ENCODE peak calls at places on chromosome 17, in ten cellular contexts. W is cardiac muscle cell; O is right atrium auricular region; M is fibroblast of mammary gland; L is effector memory CD4-positive, alpha-beta T cell; R is mesendoderm; V is epithelial cell of proximal tubule; Y is left ventricle myocardium inferior; A is breast epithelium; T is H1. U is an unnamed sample.
A peak's percentile ranks its signal among the peaks of the same experiment; 100 is the strongest.

GRCh38 chr17:46764335-46764708 is 54.2 kb downstream of the WNT3 start:
- DNase-seq in W (no peak), O (no peak), M (no peak), L (no peak), R (no peak), V (no peak), Y (no peak), A (no peak), T (no peak), U (no peak)

GRCh38 chr17:78257810-78258322 is 26.4 kb downstream of the TMEM235 start:
- DNase-seq in W (peak; percentile 81), O (no peak), M (no peak), L (no peak), R (no peak), V (no peak), Y (peak; percentile 46), A (no peak), T (no peak), U (no peak)

GRCh38 chr17:48313096-48313495 is 116.9 kb downstream of the SKAP1 start:
- DNase-seq in W (no peak), O (no peak), M (no peak), L (no peak), R (no peak), V (no peak), Y (no peak), A (no peak), T (no peak), U (no peak)

GRCh38 chr17:48729335-48730239 is 1.0 kb upstream of the HOXB13 start:
- DNase-seq in W (no peak), O (no peak), M (no peak), L (no peak), R (no peak), V (no peak), Y (no peak), A (no peak), T (no peak), U (no peak)

GRCh38 chr17:17269926-17270773 is 10.9 kb downstream of the COPS3 start:
- DNase-seq in W (no peak), O (no peak), M (peak; percentile 13), L (no peak), R (peak; percentile 46), V (no peak), Y (no peak), A (no peak), T (peak; percentile 57), U (peak; percentile 11)

GRCh38 chr17:4573115-4573514 is 11.2 kb upstream of the SMTNL2 start:
- DNase-seq in W (no peak), O (no peak), M (no peak), L (no peak), R (no peak), V (no peak), Y (no peak), A (no peak), T (no peak), U (no peak)

GRCh38 chr17:80476877-80477646 is 655 bp upstream of the NPTX1 start:
- DNase-seq in W (no peak), O (no peak), M (no peak), L (no peak), R (no peak), V (no peak), Y (no peak), A (no peak), T (no peak), U (no peak)

GRCh38 chr17:77795685-77796084 is 162.8 kb upstream of the TNRC6C start:
- DNase-seq in W (no peak), O (no peak), M (no peak), L (no peak), R (no peak), V (no peak), Y (no peak), A (no peak), T (no peak), U (no peak)

GRCh38 chr17:17676752-17677151 is 4.5 kb upstream of the RAI1 start:
- DNase-seq in W (no peak), O (no peak), M (no peak), L (no peak), R (no peak), V (no peak), Y (no peak), A (no peak), T (no peak), U (no peak)

GRCh38 chr17:45248132-45248936 is 13.6 kb downstream of the SPATA32 start:
- DNase-seq in W (no peak), O (no peak), M (no peak), L (peak; percentile 72), R (peak; percentile 81), V (no peak), Y (no peak), A (peak; percentile 66), T (no peak), U (peak; percentile 82)

GRCh38 chr17:44979426-44980273 is 11.5 kb upstream of the C1QL1 start:
- DNase-seq in W (no peak), O (no peak), M (no peak), L (no peak), R (no peak), V (no peak), Y (peak; percentile 32), A (no peak), T (no peak), U (no peak)

GRCh38 chr17:35947156-35947585 is 3.7 kb upstream of the LYZL6 start:
- DNase-seq in W (peak; percentile 58), O (no peak), M (peak; percentile 32), L (peak; percentile 2), R (peak; percentile 72), V (no peak), Y (no peak), A (no peak), T (peak; percentile 72), U (peak; percentile 59)

GRCh38 chr17:3796110-3796821 is 4.7 kb downstream of the ITGAE start:
- DNase-seq in W (no peak), O (no peak), M (no peak), L (peak; percentile 86), R (no peak), V (no peak), Y (no peak), A (peak; percentile 36), T (no peak), U (no peak)

GRCh38 chr17:9557356-9557755 is 18.3 kb downstream of the STX8 start:
- DNase-seq in W (no peak), O (no peak), M (no peak), L (no peak), R (no peak), V (no peak), Y (no peak), A (no peak), T (no peak), U (no peak)

GRCh38 chr17:43399839-43400328 is 1.1 kb downstream of the ARL4D start:
- DNase-seq in W (no peak), O (no peak), M (no peak), L (no peak), R (no peak), V (no peak), Y (no peak), A (no peak), T (no peak), U (peak; percentile 37)

GRCh38 chr17:1643293-1643998 is 2.1 kb downstream of the SCARF1 start:
- DNase-seq in W (peak; percentile 23), O (no peak), M (no peak), L (peak; percentile 73), R (peak; percentile 81), V (no peak), Y (no peak), A (peak; percentile 63), T (peak; percentile 88), U (peak; percentile 85)

GRCh38 chr17:58338454-58338841 is 9.9 kb upstream of the TSPOAP1 start:
- DNase-seq in W (peak; percentile 21), O (no peak), M (no peak), L (no peak), R (no peak), V (no peak), Y (no peak), A (no peak), T (no peak), U (no peak)
- H3K4me3 ChIP-seq in W (no peak overlapping the region), O (no peak overlapping the region), M (no peak overlapping the region), L (peak overlapping the region; percentile 98), R (no peak overlapping the region), V (no peak overlapping the region), Y (no peak overlapping the region), A (no peak overlapping the region), T (no peak overlapping the region), U (no peak overlapping the region)

DNA sequence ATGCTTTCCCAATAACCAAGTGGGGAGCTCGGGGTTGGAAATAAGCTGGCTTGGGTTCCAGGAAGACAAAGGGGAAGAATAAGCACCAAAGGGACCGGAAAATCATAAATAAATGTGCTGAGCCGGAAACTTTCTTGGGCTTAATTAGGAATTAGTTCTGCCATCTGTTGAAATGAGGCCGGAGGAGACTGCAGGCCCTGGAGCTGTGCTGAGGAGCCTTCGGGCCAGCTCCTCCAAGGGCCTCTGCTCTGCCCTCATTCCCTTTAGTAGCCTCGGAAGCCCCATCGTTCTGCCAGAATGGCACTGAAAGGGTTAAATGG is 36.5 kb downstream of the GRIN2C start:
- DNase-seq in W (no peak), O (no peak), M (no peak), L (no peak), R (no peak), V (no peak), Y (no peak), A (no peak), T (no peak), U (no peak)
- H3K4me3 ChIP-seq in W (no peak overlapping the region), O (no peak overlapping the region), M (no peak overlapping the region), L (no peak overlapping the region), R (no peak overlapping the region), V (no peak overlapping the region), Y (no peak overlapping the region), A (no peak overlapping the region), T (no peak overlapping the region), U (no peak overlapping the region)

GRCh38 chr17:29158096-29158495 is 22.1 kb downstream of the MYO18A start:
- DNase-seq in W (peak; percentile 33), O (no peak), M (no peak), L (no peak), R (no peak), V (no peak), Y (no peak), A (no peak), T (no peak), U (no peak)
- H3K4me3 ChIP-seq in W (no peak overlapping the region), O (no peak overlapping the region), M (no peak overlapping the region), L (no peak overlapping the region), R (no peak overlapping the region), V (no peak overlapping the region), Y (no peak overlapping the region), A (no peak overlapping the region), T (no peak overlapping the region), U (no peak overlapping the region)

GRCh38 chr17:82234211-82235055 is 5.6 kb downstream of the SLC16A3 start:
- DNase-seq in W (no peak), O (no peak), M (no peak), L (no peak), R (no peak), V (no peak), Y (no peak), A (no peak), T (no peak), U (no peak)
- H3K4me3 ChIP-seq in W (no peak overlapping the region), O (no peak overlapping the region), M (no peak overlapping the region), L (no peak overlapping the region), R (no peak overlapping the region), V (peak overlapping the region; percentile 14), Y (no peak overlapping the region), A (no peak overlapping the region), T (no peak overlapping the region), U (no peak overlapping the region)

U was measured in epithelial cell of esophagus.